ENCODE peak calls at places on chromosomes 12 and 14, in six cellular contexts. One of them, this sample, is unnamed.

GRCh38 chr14:20302042-20302761 is 3.5 kb downstream of the TTC5 start:
- DNase-seq in CD4-positive, alpha-beta T cell: no peak
- DNase-seq in transverse colon: no peak
- DNase-seq in HFFc6: peak
- DNase-seq in vagina: no peak
- DNase-seq in breast epithelium: no peak
- DNase-seq in this sample: peak

GRCh38 chr12:78119351-78119918 is 288.7 kb downstream of the NAV3 start:
- DNase-seq in CD4-positive, alpha-beta T cell: no peak
- DNase-seq in transverse colon: no peak
- DNase-seq in HFFc6: no peak
- DNase-seq in vagina: no peak
- DNase-seq in breast epithelium: no peak
- DNase-seq in this sample: no peak

GRCh38 chr12:2053675-2054070 is 886 bp downstream of the CACNA1C start:
- DNase-seq in CD4-positive, alpha-beta T cell: no peak
- DNase-seq in transverse colon: no peak
- DNase-seq in HFFc6: peak
- DNase-seq in vagina: no peak
- DNase-seq in breast epithelium: no peak
- DNase-seq in this sample: no peak

GRCh38 chr12:116712458-116713303 is 25.2 kb downstream of the SPRING1 start:
- DNase-seq in CD4-positive, alpha-beta T cell: no peak
- DNase-seq in transverse colon: no peak
- DNase-seq in HFFc6: no peak
- DNase-seq in vagina: no peak
- DNase-seq in breast epithelium: peak
- DNase-seq in this sample: no peak

GRCh38 chr14:95545769-95546168 is 10.9 kb downstream of the GLRX5 start:
- DNase-seq in CD4-positive, alpha-beta T cell: no peak
- DNase-seq in transverse colon: no peak
- DNase-seq in HFFc6: peak
- DNase-seq in vagina: no peak
- DNase-seq in breast epithelium: no peak
- DNase-seq in this sample: peak

GRCh38 chr12:26188132-26188531 is 7.2 kb upstream of the SSPN start:
- DNase-seq in CD4-positive, alpha-beta T cell: no peak
- DNase-seq in transverse colon: no peak
- DNase-seq in HFFc6: peak
- DNase-seq in vagina: no peak
- DNase-seq in breast epithelium: no peak
- DNase-seq in this sample: peak

GRCh38 chr14:69043598-69044267 is 64.6 kb upstream of the ACTN1 start:
- DNase-seq in CD4-positive, alpha-beta T cell: no peak
- DNase-seq in transverse colon: no peak
- DNase-seq in HFFc6: peak
- DNase-seq in vagina: no peak
- DNase-seq in breast epithelium: peak
- DNase-seq in this sample: peak

GRCh38 chr12:10171954-10172353 is at the start of gene OLR1:
- DNase-seq in CD4-positive, alpha-beta T cell: no peak
- DNase-seq in transverse colon: no peak
- DNase-seq in HFFc6: peak
- DNase-seq in vagina: no peak
- DNase-seq in breast epithelium: no peak
- DNase-seq in this sample: no peak

GRCh38 chr14:68781161-68782021 is 11.5 kb downstream of the ZFP36L1 start:
- DNase-seq in CD4-positive, alpha-beta T cell: peak
- DNase-seq in transverse colon: peak
- DNase-seq in HFFc6: no peak
- DNase-seq in vagina: peak
- DNase-seq in breast epithelium: peak
- DNase-seq in this sample: no peak

GRCh38 chr12:55720894-55721444 is 776 bp downstream of the RDH5 start:
- DNase-seq in CD4-positive, alpha-beta T cell: no peak
- DNase-seq in transverse colon: peak
- DNase-seq in HFFc6: peak
- DNase-seq in vagina: no peak
- DNase-seq in breast epithelium: peak
- DNase-seq in this sample: peak

GRCh38 chr12:93707836-93708235 is 30.7 kb downstream of the CRADD start:
- DNase-seq in CD4-positive, alpha-beta T cell: no peak
- DNase-seq in transverse colon: no peak
- DNase-seq in HFFc6: peak
- DNase-seq in vagina: no peak
- DNase-seq in breast epithelium: no peak
- DNase-seq in this sample: no peak

GRCh38 chr12:105977256-105978051 is 161.3 kb downstream of the NUAK1 start:
- DNase-seq in CD4-positive, alpha-beta T cell: no peak
- DNase-seq in transverse colon: no peak
- DNase-seq in HFFc6: peak
- DNase-seq in vagina: no peak
- DNase-seq in breast epithelium: no peak
- DNase-seq in this sample: peak

GRCh38 chr12:62909340-62909739 is 25.6 kb downstream of the PPM1H start:
- DNase-seq in CD4-positive, alpha-beta T cell: no peak
- DNase-seq in transverse colon: no peak
- DNase-seq in HFFc6: no peak
- DNase-seq in vagina: no peak
- DNase-seq in breast epithelium: no peak
- DNase-seq in this sample: no peak

GRCh38 chr14:106166232-106166631 is 639.8 kb downstream of the TMEM121 start:
- DNase-seq in CD4-positive, alpha-beta T cell: no peak
- DNase-seq in transverse colon: no peak
- DNase-seq in HFFc6: no peak
- DNase-seq in vagina: no peak
- DNase-seq in breast epithelium: no peak
- DNase-seq in this sample: no peak

GRCh38 chr14:68390731-68391130 is 402.1 kb downstream of the ZFP36L1 start:
- DNase-seq in CD4-positive, alpha-beta T cell: no peak
- DNase-seq in transverse colon: no peak
- DNase-seq in HFFc6: no peak
- DNase-seq in vagina: no peak
- DNase-seq in breast epithelium: no peak
- DNase-seq in this sample: peak

GRCh38 chr14:94307410-94307992 is 14.4 kb upstream of the SERPINA10 start:
- DNase-seq in CD4-positive, alpha-beta T cell: no peak
- DNase-seq in transverse colon: no peak
- DNase-seq in HFFc6: no peak
- DNase-seq in vagina: peak
- DNase-seq in breast epithelium: no peak
- DNase-seq in this sample: no peak

GRCh38 chr14:51626788-51627187 is 24.9 kb upstream of the FRMD6 start:
- DNase-seq in CD4-positive, alpha-beta T cell: no peak
- DNase-seq in transverse colon: no peak
- DNase-seq in HFFc6: no peak
- DNase-seq in vagina: no peak
- DNase-seq in breast epithelium: no peak
- DNase-seq in this sample: no peak

GRCh38 chr12:11827096-11827841 is 177.8 kb downstream of the ETV6 start:
- DNase-seq in CD4-positive, alpha-beta T cell: no peak
- DNase-seq in transverse colon: no peak
- DNase-seq in HFFc6: peak
- DNase-seq in vagina: no peak
- DNase-seq in breast epithelium: no peak
- DNase-seq in this sample: peak

GRCh38 chr12:68899251-68899771 is 33.7 kb downstream of the CPM start:
- DNase-seq in CD4-positive, alpha-beta T cell: no peak
- DNase-seq in transverse colon: peak
- DNase-seq in HFFc6: peak
- DNase-seq in vagina: no peak
- DNase-seq in breast epithelium: no peak
- DNase-seq in this sample: peak

GRCh38 chr14:22555573-22556011 is 33.4 kb downstream of the DAD1 start:
- DNase-seq in CD4-positive, alpha-beta T cell: no peak
- DNase-seq in transverse colon: no peak
- DNase-seq in HFFc6: no peak
- DNase-seq in vagina: no peak
- DNase-seq in breast epithelium: peak
- DNase-seq in this sample: no peak

GRCh38 chr14:99808133-99808505 is 14.9 kb downstream of the EML1 start:
- DNase-seq in CD4-positive, alpha-beta T cell: no peak
- DNase-seq in transverse colon: no peak
- DNase-seq in HFFc6: no peak
- DNase-seq in vagina: no peak
- DNase-seq in breast epithelium: no peak
- DNase-seq in this sample: no peak

GRCh38 chr14:99808515-99808914 is 15.3 kb downstream of the EML1 start:
- DNase-seq in CD4-positive, alpha-beta T cell: no peak
- DNase-seq in transverse colon: no peak
- DNase-seq in HFFc6: no peak
- DNase-seq in vagina: no peak
- DNase-seq in breast epithelium: no peak
- DNase-seq in this sample: no peak

GRCh38 chr14:99806841-99807240 is 13.6 kb downstream of the EML1 start:
- DNase-seq in CD4-positive, alpha-beta T cell: no peak
- DNase-seq in transverse colon: no peak
- DNase-seq in HFFc6: no peak
- DNase-seq in vagina: no peak
- DNase-seq in breast epithelium: no peak
- DNase-seq in this sample: no peak

GRCh38 chr14:99806040-99806439 is 12.8 kb downstream of the EML1 start:
- DNase-seq in CD4-positive, alpha-beta T cell: no peak
- DNase-seq in transverse colon: no peak
- DNase-seq in HFFc6: no peak
- DNase-seq in vagina: no peak
- DNase-seq in breast epithelium: no peak
- DNase-seq in this sample: no peak

DNA sequence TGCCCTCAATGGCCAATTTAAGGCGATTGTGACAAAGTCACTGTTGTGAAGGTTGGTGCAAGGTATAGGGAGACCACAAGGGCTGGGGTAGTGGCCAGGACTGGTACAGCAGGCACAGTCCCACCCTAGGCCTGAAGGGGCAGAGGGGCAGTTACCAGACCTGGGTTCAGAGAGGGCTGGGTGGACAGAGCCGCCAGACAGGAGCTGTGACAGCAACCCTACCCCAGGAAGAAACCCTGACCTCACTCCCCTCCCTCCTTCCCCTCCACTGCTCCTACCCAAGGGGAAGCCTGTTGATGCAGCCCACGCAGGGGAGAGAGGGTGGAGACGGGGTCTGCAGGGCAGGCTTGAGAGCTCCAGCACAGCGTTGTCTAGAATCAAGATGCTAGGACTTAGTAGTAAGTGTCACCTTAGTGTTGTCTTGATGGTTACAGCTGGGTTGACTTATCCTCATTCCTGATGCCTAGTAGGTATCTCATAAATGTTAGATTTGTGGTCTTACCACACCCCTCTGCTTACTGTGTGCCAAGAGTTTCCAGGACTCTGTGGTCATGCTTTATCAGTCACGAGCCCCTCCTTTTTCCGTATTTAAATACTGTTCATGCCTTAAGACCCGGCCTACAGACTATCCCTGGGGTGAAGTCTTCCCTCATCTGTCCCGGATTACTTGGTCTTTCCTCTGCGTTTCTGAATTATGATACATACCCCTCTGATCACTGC is 14.4 kb downstream of the EML1 start:
- DNase-seq in CD4-positive, alpha-beta T cell: no peak
- DNase-seq in transverse colon: no peak
- DNase-seq in HFFc6: no peak
- DNase-seq in vagina: no peak
- DNase-seq in breast epithelium: no peak
- DNase-seq in this sample: peak
- TF ChIP-seq CTCF in CD4-positive, alpha-beta T cell: no peak
- TF ChIP-seq CTCF in transverse colon: no peak
- TF ChIP-seq CTCF in HFFc6: no peak
- TF ChIP-seq CTCF in vagina: no peak
- TF ChIP-seq CTCF in breast epithelium: no peak
- TF ChIP-seq CTCF in this sample: no peak

DNA sequence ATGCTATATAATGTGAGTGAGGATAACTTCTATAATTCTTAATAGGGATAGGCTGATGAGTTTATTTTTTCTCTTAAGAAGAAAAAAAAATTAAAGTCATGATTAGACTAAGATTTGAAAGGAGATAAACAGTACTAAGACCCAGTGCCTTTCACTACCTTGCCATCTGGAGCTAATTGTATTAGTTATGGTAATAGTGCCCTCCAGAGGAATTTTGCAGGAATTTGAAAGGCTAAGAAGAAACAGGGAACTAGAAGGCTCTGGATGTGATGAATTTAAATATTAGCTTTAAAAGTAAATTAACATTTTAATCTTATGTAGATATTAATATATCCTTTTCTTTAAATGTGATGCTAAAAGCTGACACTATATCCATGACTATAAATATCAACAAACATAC is 36.6 kb upstream of the PIK3C2G start:
- DNase-seq in CD4-positive, alpha-beta T cell: no peak
- DNase-seq in transverse colon: no peak
- DNase-seq in HFFc6: peak
- DNase-seq in vagina: no peak
- DNase-seq in breast epithelium: no peak
- DNase-seq in this sample: peak
- TF ChIP-seq CTCF in CD4-positive, alpha-beta T cell: no peak
- TF ChIP-seq CTCF in transverse colon: peak
- TF ChIP-seq CTCF in HFFc6: peak
- TF ChIP-seq CTCF in vagina: no peak
- TF ChIP-seq CTCF in breast epithelium: peak
- TF ChIP-seq CTCF in this sample: peak

GRCh38 chr14:29489911-29490310 is 437.7 kb downstream of the PRKD1 start:
- DNase-seq in CD4-positive, alpha-beta T cell: no peak
- DNase-seq in transverse colon: no peak
- DNase-seq in HFFc6: no peak
- DNase-seq in vagina: no peak
- DNase-seq in breast epithelium: no peak
- DNase-seq in this sample: no peak

DNA sequence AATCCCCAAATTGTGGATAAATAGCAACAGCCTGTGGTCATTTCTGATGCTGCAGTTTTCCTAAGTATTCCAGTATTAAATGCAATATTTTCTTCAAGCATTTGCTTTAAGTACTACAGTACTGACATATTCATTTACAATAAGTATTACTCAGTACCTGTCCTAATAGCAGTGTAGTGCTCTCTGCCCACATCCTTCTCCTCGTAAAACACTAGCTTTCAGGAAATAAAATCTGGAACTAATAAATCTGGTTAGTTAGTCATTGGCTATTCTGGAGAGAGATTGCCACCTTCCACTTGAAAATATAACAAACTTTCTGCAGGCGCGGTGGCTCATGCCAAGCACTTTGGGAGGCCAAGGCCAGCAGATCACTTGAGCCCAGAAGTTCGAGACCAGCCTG is 441.5 kb downstream of the PRKD1 start:
- DNase-seq in CD4-positive, alpha-beta T cell: no peak
- DNase-seq in transverse colon: no peak
- DNase-seq in HFFc6: peak
- DNase-seq in vagina: no peak
- DNase-seq in breast epithelium: no peak
- DNase-seq in this sample: peak
- TF ChIP-seq CTCF in CD4-positive, alpha-beta T cell: no peak
- TF ChIP-seq CTCF in transverse colon: no peak
- TF ChIP-seq CTCF in HFFc6: peak
- TF ChIP-seq CTCF in vagina: no peak
- TF ChIP-seq CTCF in breast epithelium: no peak
- TF ChIP-seq CTCF in this sample: no peak

GRCh38 chr12:88328056-88328455 is 185.9 kb downstream of the TMTC3 start:
- DNase-seq in CD4-positive, alpha-beta T cell: no peak
- DNase-seq in transverse colon: no peak
- DNase-seq in HFFc6: no peak
- DNase-seq in vagina: no peak
- DNase-seq in breast epithelium: no peak
- DNase-seq in this sample: no peak

GRCh38 chr12:88325828-88326214 is 183.7 kb downstream of the TMTC3 start:
- DNase-seq in CD4-positive, alpha-beta T cell: no peak
- DNase-seq in transverse colon: no peak
- DNase-seq in HFFc6: peak
- DNase-seq in vagina: no peak
- DNase-seq in breast epithelium: no peak
- DNase-seq in this sample: peak

GRCh38 chr12:88325076-88325827 is 183.1 kb downstream of the TMTC3 start:
- DNase-seq in CD4-positive, alpha-beta T cell: no peak
- DNase-seq in transverse colon: no peak
- DNase-seq in HFFc6: peak
- DNase-seq in vagina: no peak
- DNase-seq in breast epithelium: no peak
- DNase-seq in this sample: peak
- TF ChIP-seq CTCF in CD4-positive, alpha-beta T cell: no peak
- TF ChIP-seq CTCF in transverse colon: no peak
- TF ChIP-seq CTCF in HFFc6: peak
- TF ChIP-seq CTCF in vagina: no peak
- TF ChIP-seq CTCF in breast epithelium: no peak
- TF ChIP-seq CTCF in this sample: no peak

This sample was measured in fibroblast of lung.